ENCODE peak calls at places on chromosomes 11 and 22, in nine cellular contexts. C is NCI-H2171; I is activated CD8-positive, alpha-beta T cell treated with anti-CD3 and anti-CD28 coated beads for 36 hours; O is activated B cell treated with CpG ODN at 0.5 μM for 24 hours; D is midbrain; Z is fibroblast of lung; Y is bronchial epithelial cell; X is aorta; U is pancreas. E is an unnamed sample.

GRCh38 chr11:41461057-41461681 is 1.7 kb upstream of the LRRC4C start:
- DNase-seq in I (no peak), Y (peak; percentile 29), Z (no peak), D (no peak), O (no peak), U (no peak), X (no peak), C (no peak), E (no peak)

GRCh38 chr11:35267504-35267903 is 128.5 kb downstream of the CD44 start:
- DNase-seq in O (no peak), Y (no peak), Z (peak; percentile 82), C (no peak), D (no peak), I (no peak), X (no peak), U (no peak), E (peak; percentile 87)

GRCh38 chr11:65864758-65865471 is 4.7 kb downstream of the MUS81 start:
- DNase-seq in O (no peak), D (no peak), X (peak; percentile 46), Z (no peak), U (peak; percentile 71), I (no peak), Y (no peak), C (no peak), E (no peak)

GRCh38 chr11:17822021-17822781 is 87.6 kb downstream of the KCNC1 start:
- DNase-seq in C (no peak), Z (peak; percentile 90), O (no peak), D (no peak), Y (peak; percentile 32), U (no peak), X (no peak), I (no peak), E (peak; percentile 47)

GRCh38 chr11:74397531-74398243 is 546 bp downstream of the PGM2L1 start:
- DNase-seq in Z (no peak), C (peak; percentile 11), D (no peak), X (peak; percentile 80), Y (peak; percentile 68), O (peak; percentile 54), I (peak; percentile 45), U (no peak), E (peak; percentile 37)

GRCh38 chr11:32173435-32173834 is 82.6 kb downstream of the RCN1 start:
- DNase-seq in C (peak; percentile 22), Y (peak; percentile 43), U (no peak), Z (peak; percentile 76), D (peak; percentile 66), X (peak; percentile 82), O (no peak), I (peak; percentile 32), E (peak; percentile 39)

GRCh38 chr22:37368058-37368457 is 59.2 kb downstream of the ELFN2 start:
- DNase-seq in I (no peak), Y (no peak), C (no peak), D (no peak), U (no peak), Z (no peak), X (no peak), O (no peak), E (no peak)

GRCh38 chr11:20458905-20459632 is 71.6 kb downstream of the PRMT3 start:
- DNase-seq in Z (no peak), Y (no peak), O (no peak), D (no peak), X (no peak), C (no peak), I (no peak), U (no peak), E (no peak)

GRCh38 chr11:107218123-107219084 is 200.1 kb upstream of the GUCY1A2 start:
- DNase-seq in X (no peak), D (no peak), I (no peak), U (no peak), Y (no peak), O (no peak), C (no peak), Z (no peak), E (no peak)

GRCh38 chr11:118341749-118342489 is 586 bp downstream of the CD3D start:
- DNase-seq in I (peak; percentile 46), X (no peak), Z (no peak), O (no peak), Y (peak; percentile 41), D (no peak), C (no peak), U (no peak), E (no peak)

GRCh38 chr11:33997473-33998347 is 53.8 kb upstream of the CAPRIN1 start:
- DNase-seq in U (no peak), Z (peak; percentile 2), X (no peak), I (no peak), C (no peak), Y (peak; percentile 6), D (no peak), O (no peak), E (no peak)

GRCh38 chr22:46625843-46626349 is 5.7 kb downstream of the GRAMD4 start:
- DNase-seq in O (no peak), Z (no peak), C (no peak), X (peak; percentile 49), D (no peak), U (peak; percentile 47), Y (no peak), I (no peak), E (no peak)

GRCh38 chr11:81756864-81757595 is 976.6 kb downstream of the FAM181B start:
- DNase-seq in O (no peak), C (no peak), X (no peak), Y (no peak), D (no peak), U (no peak), I (no peak), Z (no peak), E (no peak)

GRCh38 chr11:96309001-96309642 is 33.9 kb downstream of the MAML2 start:
- DNase-seq in D (no peak), X (no peak), Z (no peak), O (no peak), I (no peak), U (no peak), C (no peak), Y (no peak), E (peak; percentile 81)

GRCh38 chr22:26426924-26427323 is 2.1 kb upstream of the ASPHD2 start:
- DNase-seq in Z (no peak), O (no peak), Y (no peak), I (no peak), D (no peak), U (no peak), X (no peak), C (no peak), E (no peak)

GRCh38 chr11:3161309-3161708 is 3.8 kb downstream of the OSBPL5 start:
- DNase-seq in X (peak; percentile 72), O (no peak), Y (no peak), U (no peak), Z (no peak), I (no peak), D (no peak), C (no peak), E (no peak)

GRCh38 chr11:44527476-44527875 is 38.0 kb upstream of the CD82 start:
- DNase-seq in D (no peak), X (no peak), I (no peak), U (no peak), C (no peak), O (no peak), Z (no peak), Y (no peak), E (no peak)

GRCh38 chr22:45164217-45165123 is 745 bp downstream of the NUP50 start:
- DNase-seq in X (peak; percentile 83), I (peak; percentile 40), C (no peak), O (no peak), D (no peak), Z (peak; percentile 23), Y (no peak), U (peak; percentile 83), E (peak; percentile 17)

GRCh38 chr22:31637375-31637937 is 24.6 kb downstream of the PISD start:
- DNase-seq in C (no peak), Z (no peak), I (no peak), O (no peak), X (no peak), D (no peak), U (no peak), Y (no peak), E (no peak)

E was measured in astrocyte.